ENCODE peak calls at places on chromosome 7, in five cellular contexts. J, H, M, I and D are unnamed samples.

GRCh38 chr7:156610601-156611000 is 30.0 kb upstream of the RNF32 start:
- DNase-seq in J (no peak), H (no peak), M (no peak), I (no peak), D (no peak)

GRCh38 chr7:158301221-158301620 is 286.4 kb downstream of the PTPRN2 start:
- DNase-seq in J (no peak), H (no peak), M (no peak), I (no peak), D (no peak)

GRCh38 chr7:27431465-27431864 is 188.9 kb downstream of the EVX1 start:
- DNase-seq in J (no peak), H (no peak), M (no peak), I (no peak), D (no peak)

GRCh38 chr7:78264105-78264504 is 465.5 kb downstream of the PHTF2 start:
- DNase-seq in J (no peak), H (no peak), M (no peak), I (no peak), D (no peak)

GRCh38 chr7:101094791-101095375 is 9.6 kb downstream of the TRIM56 start:
- DNase-seq in J (peak), H (no peak), M (no peak), I (peak), D (no peak)

GRCh38 chr7:134920026-134920758 is 66.1 kb upstream of the AGBL3 start:
- DNase-seq in J (no peak), H (no peak), M (no peak), I (peak), D (no peak)

GRCh38 chr7:98202367-98203195 is 8.7 kb upstream of the BHLHA15 start:
- DNase-seq in J (peak), H (no peak), M (no peak), I (no peak), D (peak)

GRCh38 chr7:53504914-53505313 is 469.5 kb downstream of the POM121L12 start:
- DNase-seq in J (no peak), H (no peak), M (no peak), I (no peak), D (no peak)

GRCh38 chr7:41754046-41754445 is 51.2 kb upstream of the INHBA start:
- DNase-seq in J (no peak), H (no peak), M (no peak), I (no peak), D (no peak)

GRCh38 chr7:158357898-158358821 is 229.5 kb downstream of the PTPRN2 start:
- DNase-seq in J (no peak), H (no peak), M (no peak), I (no peak), D (no peak)

GRCh38 chr7:73701357-73701995 is 18.0 kb downstream of the STX1A start:
- DNase-seq in J (peak), H (no peak), M (peak), I (peak), D (no peak)

GRCh38 chr7:80385512-80385911 is 126.4 kb downstream of the GNAT3 start:
- DNase-seq in J (no peak), H (no peak), M (no peak), I (peak), D (no peak)

GRCh38 chr7:158720107-158720506 is 15.5 kb upstream of the NCAPG2 start:
- DNase-seq in J (no peak), H (no peak), M (no peak), I (no peak), D (no peak)

GRCh38 chr7:138663741-138664710 is 37.1 kb downstream of the SVOPL start:
- DNase-seq in J (no peak), H (no peak), M (no peak), I (peak), D (no peak)